ENCODE peak calls at places on chromosomes 6 and 20, in nine cellular contexts. Y is sigmoid colon, A is spleen, J is stomach, X is endothelial cell of umbilical vein, I is H1, K is GM12878, Z is prostate gland, L is K562. R is an unnamed sample.

GRCh38 chr6:36204068-36204753 is 7.7 kb downstream of the BRPF3 start:
- DNase-seq in Y (no peak), A (no peak), J (no peak), X (no peak), I (no peak), K (peak), Z (no peak), L (no peak), R (peak)

GRCh38 chr6:30740540-30740870 is 2.0 kb downstream of the FLOT1 start:
- DNase-seq in Y (no peak), A (no peak), J (no peak), X (peak), I (no peak), K (no peak), Z (no peak), L (no peak), R (no peak)

GRCh38 chr6:134740473-134741192 is 209.3 kb downstream of the ALDH8A1 start:
- DNase-seq in Y (no peak), A (no peak), J (no peak), X (peak), I (no peak), K (no peak), Z (no peak), L (no peak), R (no peak)

GRCh38 chr6:12751694-12752304 is 35.2 kb downstream of the PHACTR1 start:
- DNase-seq in Y (no peak), A (no peak), J (peak), X (peak), I (peak), K (no peak), Z (peak), L (peak), R (peak)

GRCh38 chr20:21554985-21555384 is 41.1 kb upstream of the NKX2-2 start:
- DNase-seq in Y (no peak), A (no peak), J (no peak), X (no peak), I (no peak), K (no peak), Z (no peak), L (no peak), R (no peak)

GRCh38 chr6:90383212-90383611 is 86.6 kb upstream of the BACH2 start:
- DNase-seq in Y (no peak), A (no peak), J (no peak), X (no peak), I (no peak), K (no peak), Z (no peak), L (no peak), R (no peak)

GRCh38 chr6:340991-341827 is 48.9 kb downstream of the DUSP22 start:
- DNase-seq in Y (no peak), A (peak), J (no peak), X (no peak), I (no peak), K (peak), Z (no peak), L (peak), R (no peak)

GRCh38 chr6:142419071-142419470 is 117.3 kb downstream of the ADGRG6 start:
- DNase-seq in Y (no peak), A (no peak), J (no peak), X (no peak), I (no peak), K (no peak), Z (no peak), L (no peak), R (no peak)

GRCh38 chr20:44642203-44643153 is 9.0 kb downstream of the ADA start:
- DNase-seq in Y (peak), A (peak), J (peak), X (peak), I (peak), K (peak), Z (peak), L (peak), R (peak)

GRCh38 chr6:133768656-133769295 is 120.1 kb upstream of the TCF21 start:
- DNase-seq in Y (peak), A (no peak), J (peak), X (peak), I (no peak), K (no peak), Z (no peak), L (peak), R (no peak)

GRCh38 chr6:4928426-4928825 is 75.4 kb downstream of the RPP40 start:
- DNase-seq in Y (no peak), A (no peak), J (no peak), X (no peak), I (no peak), K (no peak), Z (no peak), L (peak), R (no peak)

GRCh38 chr6:148251891-148252290 is 90.7 kb upstream of the SASH1 start:
- DNase-seq in Y (no peak), A (no peak), J (no peak), X (no peak), I (no peak), K (no peak), Z (no peak), L (no peak), R (no peak)

GRCh38 chr6:18380165-18380564 is 7.0 kb upstream of the RNF144B start:
- DNase-seq in Y (no peak), A (no peak), J (no peak), X (no peak), I (no peak), K (no peak), Z (no peak), L (no peak), R (no peak)

GRCh38 chr6:20403766-20404640 is 2.3 kb downstream of the E2F3 start:
- DNase-seq in Y (no peak), A (no peak), J (peak), X (peak), I (peak), K (no peak), Z (no peak), L (peak), R (no peak)

GRCh38 chr6:43763133-43763797 is 6.7 kb upstream of the VEGFA start:
- DNase-seq in Y (peak), A (no peak), J (no peak), X (no peak), I (no peak), K (no peak), Z (no peak), L (no peak), R (no peak)

GRCh38 chr20:4604580-4604979 is 117.1 kb upstream of the PRND start:
- DNase-seq in Y (no peak), A (no peak), J (no peak), X (no peak), I (no peak), K (no peak), Z (no peak), L (no peak), R (no peak)

GRCh38 chr6:12165722-12166121 is 124.4 kb upstream of the EDN1 start:
- DNase-seq in Y (no peak), A (no peak), J (no peak), X (no peak), I (no peak), K (no peak), Z (no peak), L (no peak), R (no peak)

GRCh38 chr20:21702553-21703467 is 2.7 kb upstream of the PAX1 start:
- DNase-seq in Y (peak), A (peak), J (no peak), X (peak), I (peak), K (no peak), Z (peak), L (peak), R (no peak)

GRCh38 chr20:53578492-53579222 is 15.0 kb downstream of the ZNF217 start:
- DNase-seq in Y (no peak), A (no peak), J (peak), X (peak), I (no peak), K (peak), Z (peak), L (peak), R (peak)

GRCh38 chr20:59577809-59578601 is 26.3 kb upstream of the PHACTR3 start:
- DNase-seq in Y (peak), A (peak), J (no peak), X (no peak), I (no peak), K (no peak), Z (no peak), L (no peak), R (no peak)

GRCh38 chr6:132725947-132726607 is 12.2 kb upstream of the VNN1 start:
- DNase-seq in Y (no peak), A (no peak), J (no peak), X (no peak), I (no peak), K (no peak), Z (no peak), L (no peak), R (no peak)
- TF ChIP-seq POLR2A in Y (no peak), A (no peak), J (no peak), X (no peak), I (no peak), K (no peak), Z (no peak), L (no peak), R (no peak)

GRCh38 chr6:139336994-139337393 is 37.5 kb downstream of the CITED2 start:
- DNase-seq in Y (no peak), A (no peak), J (no peak), X (no peak), I (no peak), K (no peak), Z (no peak), L (no peak), R (no peak)

GRCh38 chr6:139335447-139336210 is 38.8 kb downstream of the CITED2 start:
- DNase-seq in Y (no peak), A (no peak), J (no peak), X (no peak), I (no peak), K (no peak), Z (no peak), L (no peak), R (no peak)

GRCh38 chr6:139336488-139336887 is 38.0 kb downstream of the CITED2 start:
- DNase-seq in Y (no peak), A (no peak), J (peak), X (no peak), I (no peak), K (no peak), Z (peak), L (no peak), R (no peak)

GRCh38 chr6:139337830-139338229 is 36.6 kb downstream of the CITED2 start:
- DNase-seq in Y (peak), A (no peak), J (no peak), X (no peak), I (no peak), K (no peak), Z (no peak), L (no peak), R (no peak)

GRCh38 chr6:139334791-139335446 is 39.5 kb downstream of the CITED2 start:
- DNase-seq in Y (no peak), A (no peak), J (no peak), X (peak), I (no peak), K (no peak), Z (no peak), L (no peak), R (no peak)
- TF ChIP-seq POLR2AphosphoS5 in Y (peak), A (no peak), J (no peak), X (no peak), I (no peak), K (no peak), Z (no peak), L (no peak), R (no peak)

DNA sequence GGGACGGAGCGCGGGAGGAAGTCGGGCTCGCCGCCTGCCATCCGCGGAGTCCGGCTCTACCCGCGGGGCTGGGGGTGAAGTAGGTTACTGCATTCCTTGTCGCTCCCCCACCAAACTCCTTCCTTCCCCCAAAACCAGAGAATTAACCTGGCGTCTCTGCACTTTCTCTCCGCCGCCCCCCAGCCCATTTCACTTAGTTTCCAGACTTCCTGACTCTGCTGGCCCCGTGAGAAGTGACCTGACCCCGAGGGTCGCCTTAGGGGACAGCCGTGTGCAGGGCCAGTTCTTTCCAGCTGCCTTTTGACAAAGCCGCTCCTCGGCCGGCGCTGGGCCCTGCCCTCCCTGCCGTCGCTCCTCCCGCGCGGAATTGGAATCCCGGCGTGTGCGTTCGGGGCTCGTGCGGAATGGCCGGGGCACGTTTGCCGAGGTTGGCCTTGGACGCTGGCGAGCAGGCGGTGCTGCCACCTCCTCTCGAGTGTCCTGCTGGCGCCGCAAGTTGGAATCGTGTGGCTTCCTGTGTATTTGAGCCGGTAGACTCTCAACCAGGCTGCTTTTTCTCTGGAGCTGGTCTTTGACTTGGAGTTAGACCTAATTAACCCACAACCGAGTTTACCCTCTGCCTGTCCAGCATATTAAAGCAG is 650 bp downstream of the DCBLD1 start:
- DNase-seq in Y (peak), A (peak), J (peak), X (peak), I (peak), K (no peak), Z (peak), L (peak), R (no peak)
- TF ChIP-seq POLR2A in Y (no peak), A (no peak), J (no peak), X (peak), I (no peak), K (peak), Z (peak), L (peak), R (no peak)

GRCh38 chr6:7216941-7217621 is 95.9 kb downstream of the SSR1 start:
- DNase-seq in Y (no peak), A (no peak), J (no peak), X (no peak), I (no peak), K (no peak), Z (no peak), L (no peak), R (no peak)
- TF ChIP-seq POLR2AphosphoS5 in Y (no peak), A (no peak), J (no peak), X (no peak), I (no peak), K (no peak), Z (no peak), L (no peak), R (no peak)

R was measured in GM12892.